ENCODE peak calls at places on chromosome 12, in four cellular contexts. X, N, O and F are unnamed samples.

GRCh38 chr12:53211476-53212381 is 4.7 kb upstream of the ITGB7 start:
- DNase-seq in X (no peak), N (no peak), O (no peak), F (no peak)

GRCh38 chr12:67514502-67514901 is 134.0 kb upstream of the DYRK2 start:
- DNase-seq in O (no peak), N (no peak), X (no peak), F (no peak)

GRCh38 chr12:114355389-114356088 is 50.4 kb downstream of the TBX5 start:
- DNase-seq in O (peak; percentile 23), X (peak; percentile 46), N (peak; percentile 33), F (no peak)

GRCh38 chr12:113838896-113839295 is 127.2 kb downstream of the RBM19 start:
- DNase-seq in O (no peak), X (no peak), N (no peak), F (no peak)

GRCh38 chr12:30691122-30691879 is 4.4 kb downstream of the IPO8 start:
- DNase-seq in X (no peak), O (peak; percentile 41), N (peak; percentile 10), F (no peak)

GRCh38 chr12:51323966-51324895 is at the start of gene BIN2:
- DNase-seq in N (no peak), X (peak; percentile 56), O (no peak), F (peak; percentile 85)

GRCh38 chr12:89353188-89353822 is 1.0 kb upstream of the DUSP6 start:
- DNase-seq in O (peak; percentile 89), X (peak; percentile 78), N (peak; percentile 92), F (peak; percentile 9)

GRCh38 chr12:100200450-100201181 is at the start of gene ACTR6:
- DNase-seq in N (peak; percentile 98), X (peak; percentile 95), O (peak; percentile 93), F (peak; percentile 99)

GRCh38 chr12:113938471-113938870 is 27.7 kb downstream of the RBM19 start:
- DNase-seq in X (no peak), N (no peak), O (no peak), F (no peak)

GRCh38 chr12:6631549-6631961 is 4.2 kb downstream of the LPAR5 start:
- DNase-seq in O (no peak), N (no peak), X (no peak), F (peak; percentile 54)
- H3K4me3 ChIP-seq in O (peak overlapping the region; percentile 26), N (no peak overlapping the region), X (peak overlapping the region; percentile 62), F (peak overlapping the region; percentile 67)

DNA sequence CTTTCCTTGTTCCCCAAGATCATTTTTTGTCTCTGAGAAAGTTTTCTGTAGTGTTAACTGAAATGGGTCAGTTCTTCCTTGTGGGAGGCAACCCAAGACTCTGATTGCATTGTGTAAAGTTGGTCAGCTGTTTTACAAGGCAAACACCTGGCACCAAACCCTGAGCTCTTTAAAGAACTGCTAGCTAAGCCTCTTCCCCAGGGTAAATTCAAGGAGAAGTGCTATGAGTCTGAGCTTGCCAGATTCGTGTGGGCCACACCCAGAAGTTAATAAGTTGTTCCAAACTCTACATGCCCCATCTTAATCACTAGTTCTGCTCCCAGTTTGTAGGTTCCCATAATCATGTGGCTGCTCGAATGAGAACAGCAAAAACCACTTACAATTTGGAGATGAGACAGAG is 214.5 kb downstream of the BTG1 start:
- DNase-seq in X (no peak), O (no peak), N (no peak), F (no peak)
- H3K4me1 ChIP-seq in X (peaks cover 4% of the 10 kb centered on the region), O (no peaks in the 10 kb centered on the region), N (no peaks in the 10 kb centered on the region), F (no peaks in the 10 kb centered on the region)

DNA sequence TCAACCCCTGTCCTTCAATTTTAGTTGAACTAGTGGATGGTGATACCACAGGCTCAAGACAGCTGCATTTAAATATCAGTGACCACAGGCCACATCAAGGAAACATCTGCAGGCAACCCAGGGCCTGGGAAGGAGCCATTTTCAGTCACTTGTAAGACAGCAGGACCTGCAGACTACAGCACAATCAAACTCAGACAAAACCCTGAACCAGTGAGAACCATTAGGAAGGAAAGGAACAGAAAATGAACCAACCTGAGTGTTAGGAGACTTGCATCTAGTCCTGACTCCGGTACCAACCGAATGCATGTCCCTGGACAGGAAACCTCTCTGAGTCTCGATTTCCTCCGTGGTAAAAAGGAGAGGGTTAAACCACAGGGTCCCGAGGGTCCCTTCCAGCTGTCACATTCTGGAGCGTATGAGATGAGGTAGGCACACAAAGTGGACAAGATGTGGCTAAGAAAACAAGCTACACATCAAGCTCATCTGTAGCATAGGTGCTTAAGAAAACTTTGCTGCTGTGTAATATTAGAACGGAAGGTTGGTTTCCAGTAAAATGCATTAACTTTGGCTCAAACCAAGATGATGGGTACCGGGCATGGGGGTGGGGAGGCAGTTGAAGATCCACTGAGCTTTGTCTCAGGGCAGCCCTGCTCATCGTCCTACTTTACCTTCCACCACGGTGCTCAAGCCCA is 1.6 kb upstream of the CDKN1B start:
- DNase-seq in O (no peak), X (no peak), N (no peak), F (peak; percentile 59)
- H3K4me3 ChIP-seq in O (peak overlapping the region; percentile 92), X (peak overlapping the region; percentile 76), N (peak overlapping the region; percentile 96), F (peak overlapping the region; percentile 96)

DNA sequence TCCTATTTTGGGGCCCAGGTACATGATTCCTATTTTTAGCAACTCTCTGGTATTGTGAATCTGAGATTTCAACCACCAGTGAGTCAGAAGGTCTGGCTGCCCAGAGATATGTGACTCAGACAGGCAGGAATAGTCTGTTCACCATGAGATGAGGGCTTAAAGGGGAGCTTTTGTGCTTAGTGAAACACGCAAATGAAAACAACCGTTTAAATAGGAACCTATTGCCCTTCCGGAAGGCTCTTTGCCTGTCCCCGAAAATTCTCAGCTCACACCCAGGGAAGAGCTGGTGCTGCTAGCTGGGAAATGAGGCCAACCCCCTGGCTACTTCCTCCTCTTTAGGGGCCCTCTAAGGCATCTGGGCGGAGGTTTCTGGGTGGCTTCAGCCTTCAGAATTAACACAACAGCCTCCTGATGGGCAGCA is 283.6 kb downstream of the CACNA1C start:
- DNase-seq in X (no peak), N (peak; percentile 61), O (no peak), F (no peak)
- H3K4me1 ChIP-seq in X (peaks cover 99% of the 10 kb centered on the region), N (peaks cover 54% of the 10 kb centered on the region), O (no peaks in the 10 kb centered on the region), F (no peaks in the 10 kb centered on the region)

GRCh38 chr12:57609091-57609780 is 2.0 kb upstream of the ARHGEF25 start:
- DNase-seq in O (no peak), X (no peak), N (no peak), F (no peak)
- H3K4me3 ChIP-seq in O (no peak overlapping the region), X (peak overlapping the region; percentile 87), N (no peak overlapping the region), F (no peak overlapping the region)

GRCh38 chr12:123998960-123999359 is 25.9 kb downstream of the ZNF664 start:
- DNase-seq in N (no peak), O (no peak), X (no peak), F (no peak)

GRCh38 chr12:123996581-123996980 is 23.6 kb downstream of the ZNF664 start:
- DNase-seq in O (no peak), N (no peak), X (no peak), F (no peak)

GRCh38 chr12:123998344-123998941 is 25.4 kb downstream of the ZNF664 start:
- DNase-seq in X (no peak), N (no peak), O (no peak), F (no peak)

GRCh38 chr12:123997908-123998307 is 24.9 kb downstream of the ZNF664 start:
- DNase-seq in X (no peak), N (no peak), O (no peak), F (no peak)

GRCh38 chr12:123997033-123997822 is 24.2 kb downstream of the ZNF664 start:
- DNase-seq in N (no peak), X (no peak), O (no peak), F (no peak)
- H3K4me1 ChIP-seq in N (peaks cover 18% of the 10 kb centered on the region), X (peaks cover 89% of the 10 kb centered on the region), O (peaks cover 14% of the 10 kb centered on the region), F (peaks cover 7% of the 10 kb centered on the region)

GRCh38 chr12:118033902-118034301 is 17.4 kb downstream of the RFC5 start:
- DNase-seq in X (no peak), N (no peak), O (no peak), F (no peak)
- H3K4me3 ChIP-seq in X (no peak overlapping the region), N (no peak overlapping the region), O (no peak overlapping the region), F (no peak overlapping the region)

DNA sequence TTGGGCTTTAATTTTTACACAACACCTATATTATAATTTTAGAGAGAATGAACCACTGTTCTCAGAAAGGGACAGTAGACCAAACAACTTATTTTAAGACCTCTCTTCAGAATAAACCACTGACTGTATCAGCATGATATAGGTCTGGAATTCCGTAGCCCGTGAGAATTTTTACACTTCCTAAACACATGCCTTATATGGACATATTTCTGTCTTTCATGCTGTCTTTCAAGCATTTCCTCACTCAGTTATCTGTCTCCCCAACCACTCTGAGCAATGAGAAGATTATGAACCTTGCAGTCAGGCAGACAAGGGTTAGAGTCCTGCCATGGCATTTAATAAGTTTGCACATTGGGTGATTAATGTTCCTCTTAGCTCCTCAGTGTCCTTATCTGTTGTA is 17.4 kb upstream of the NEUROD4 start:
- DNase-seq in X (no peak), O (no peak), N (no peak), F (no peak)
- H3K4me1 ChIP-seq in X (no peaks in the 10 kb centered on the region), O (no peaks in the 10 kb centered on the region), N (no peaks in the 10 kb centered on the region), F (peaks cover 13% of the 10 kb centered on the region)

GRCh38 chr12:19689226-19689625 is 249.9 kb downstream of the AEBP2 start:
- DNase-seq in O (no peak), X (no peak), N (no peak), F (no peak)
- H3K4me3 ChIP-seq in O (no peak overlapping the region), X (no peak overlapping the region), N (no peak overlapping the region), F (no peak overlapping the region)